ENCODE peak calls at places on chromosomes 2 and 18, in four cellular contexts. One of them, this sample, is unnamed.

GRCh38 chr2:96552284-96553175 is 16.0 kb downstream of the ARID5A start:
- DNase-seq in HFFc6: no peak
- DNase-seq in ELR: no peak
- DNase-seq in activated CD8-positive, alpha-beta memory T cell treated with anti-CD3 and anti-CD28 coated beads, Interleukin-2, amount 50 U/mL, for 48 hours: peak
- DNase-seq in this sample: no peak

GRCh38 chr2:118667964-118668363 is 179.5 kb downstream of the EN1 start:
- DNase-seq in activated CD8-positive, alpha-beta memory T cell treated with anti-CD3 and anti-CD28 coated beads, Interleukin-2, amount 50 U/mL, for 48 hours: no peak
- DNase-seq in ELR: peak
- DNase-seq in HFFc6: peak
- DNase-seq in this sample: peak

GRCh38 chr18:10475633-10476388 is 21.4 kb downstream of the APCDD1 start:
- DNase-seq in HFFc6: no peak
- DNase-seq in ELR: no peak
- DNase-seq in activated CD8-positive, alpha-beta memory T cell treated with anti-CD3 and anti-CD28 coated beads, Interleukin-2, amount 50 U/mL, for 48 hours: no peak
- DNase-seq in this sample: no peak

GRCh38 chr2:26772064-26773001 is 8.2 kb downstream of the SLC35F6 start:
- DNase-seq in ELR: peak
- DNase-seq in HFFc6: peak
- DNase-seq in activated CD8-positive, alpha-beta memory T cell treated with anti-CD3 and anti-CD28 coated beads, Interleukin-2, amount 50 U/mL, for 48 hours: no peak
- DNase-seq in this sample: peak

GRCh38 chr18:59189746-59190145 is 30.2 kb upstream of the GRP start:
- DNase-seq in ELR: peak
- DNase-seq in activated CD8-positive, alpha-beta memory T cell treated with anti-CD3 and anti-CD28 coated beads, Interleukin-2, amount 50 U/mL, for 48 hours: no peak
- DNase-seq in HFFc6: peak
- DNase-seq in this sample: no peak

GRCh38 chr18:55064760-55065159 is 105.5 kb upstream of the CCDC68 start:
- DNase-seq in HFFc6: no peak
- DNase-seq in activated CD8-positive, alpha-beta memory T cell treated with anti-CD3 and anti-CD28 coated beads, Interleukin-2, amount 50 U/mL, for 48 hours: no peak
- DNase-seq in ELR: no peak
- DNase-seq in this sample: no peak

GRCh38 chr2:185291035-185291647 is 447.5 kb upstream of the FSIP2 start:
- DNase-seq in ELR: peak
- DNase-seq in activated CD8-positive, alpha-beta memory T cell treated with anti-CD3 and anti-CD28 coated beads, Interleukin-2, amount 50 U/mL, for 48 hours: no peak
- DNase-seq in HFFc6: peak
- DNase-seq in this sample: peak

GRCh38 chr2:39511786-39512433 is 74.8 kb upstream of the MAP4K3 start:
- DNase-seq in activated CD8-positive, alpha-beta memory T cell treated with anti-CD3 and anti-CD28 coated beads, Interleukin-2, amount 50 U/mL, for 48 hours: no peak
- DNase-seq in ELR: no peak
- DNase-seq in HFFc6: no peak
- DNase-seq in this sample: no peak

GRCh38 chr2:95277246-95277906 is 3.1 kb downstream of the PROM2 start:
- DNase-seq in HFFc6: no peak
- DNase-seq in activated CD8-positive, alpha-beta memory T cell treated with anti-CD3 and anti-CD28 coated beads, Interleukin-2, amount 50 U/mL, for 48 hours: no peak
- DNase-seq in ELR: peak
- DNase-seq in this sample: no peak

GRCh38 chr2:96546321-96546720 is 9.8 kb downstream of the ARID5A start:
- DNase-seq in ELR: no peak
- DNase-seq in activated CD8-positive, alpha-beta memory T cell treated with anti-CD3 and anti-CD28 coated beads, Interleukin-2, amount 50 U/mL, for 48 hours: no peak
- DNase-seq in HFFc6: no peak
- DNase-seq in this sample: no peak

GRCh38 chr2:238439093-238439849 is 12.5 kb downstream of the ASB1 start:
- DNase-seq in ELR: peak
- DNase-seq in activated CD8-positive, alpha-beta memory T cell treated with anti-CD3 and anti-CD28 coated beads, Interleukin-2, amount 50 U/mL, for 48 hours: peak
- DNase-seq in HFFc6: peak
- DNase-seq in this sample: peak